ENCODE peak calls at places on chromosomes 7 and 10, in six cellular contexts. A is GM10248, H is H1, P is fibroblast of the aortic adventitia, T is fibroblast of mammary gland, E is lung. Y is an unnamed sample.

GRCh38 chr7:100801833-100802568 is 25.3 kb downstream of the EPHB4 start:
- DNase-seq in A (peak), H (peak), P (peak), T (peak), E (peak), Y (peak)

GRCh38 chr7:113113912-113114311 is 4.4 kb downstream of the SMIM30 start:
- DNase-seq in A (no peak), H (no peak), P (peak), T (peak), E (no peak), Y (peak)

GRCh38 chr7:98949336-98950044 is 71.2 kb downstream of the TRRAP start:
- DNase-seq in A (no peak), H (no peak), P (no peak), T (peak), E (no peak), Y (peak)

GRCh38 chr10:75922435-75922834 is 491.0 kb downstream of the LRMDA start:
- DNase-seq in A (no peak), H (no peak), P (peak), T (peak), E (no peak), Y (peak)

GRCh38 chr7:44063894-44064651 is 1.3 kb downstream of the PGAM2 start:
- DNase-seq in A (no peak), H (peak), P (no peak), T (no peak), E (no peak), Y (no peak)

GRCh38 chr7:80153446-80153845 is 18.8 kb downstream of the GNAI1 start:
- DNase-seq in A (no peak), H (no peak), P (no peak), T (peak), E (no peak), Y (peak)

GRCh38 chr7:101859411-101860106 is 42.1 kb downstream of the CUX1 start:
- DNase-seq in A (no peak), H (no peak), P (peak), T (peak), E (no peak), Y (peak)

GRCh38 chr10:14244147-14244546 is 86.6 kb downstream of the FRMD4A start:
- DNase-seq in A (no peak), H (peak), P (no peak), T (no peak), E (no peak), Y (no peak)

GRCh38 chr10:125106586-125106985 is 53.8 kb downstream of the CTBP2 start:
- DNase-seq in A (no peak), H (no peak), P (no peak), T (no peak), E (no peak), Y (no peak)

GRCh38 chr10:80580811-80581468 is 43.2 kb downstream of the SH2D4B start:
- DNase-seq in A (no peak), H (no peak), P (no peak), T (no peak), E (peak), Y (no peak)

GRCh38 chr7:151437866-151438516 is 1.9 kb downstream of the CRYGN start:
- DNase-seq in A (no peak), H (no peak), P (no peak), T (no peak), E (no peak), Y (no peak)
- TF ChIP-seq CTCF in A (no peak), H (no peak), P (no peak), T (no peak), E (no peak), Y (no peak)

GRCh38 chr7:28364082-28364481 is 48.2 kb upstream of the CREB5 start:
- DNase-seq in A (no peak), H (no peak), P (no peak), T (peak), E (no peak), Y (no peak)
- TF ChIP-seq CTCF in A (no peak), H (peak), P (peak), T (peak), E (no peak), Y (peak)

GRCh38 chr7:17548014-17548653 is 249.7 kb downstream of the AHR start:
- DNase-seq in A (no peak), H (no peak), P (no peak), T (no peak), E (no peak), Y (no peak)
- TF ChIP-seq CTCF in A (no peak), H (peak), P (no peak), T (no peak), E (no peak), Y (no peak)

GRCh38 chr10:52322941-52323340 is 8.9 kb downstream of the DKK1 start:
- DNase-seq in A (no peak), H (no peak), P (no peak), T (peak), E (no peak), Y (peak)
- TF ChIP-seq CTCF in A (no peak), H (no peak), P (no peak), T (no peak), E (no peak), Y (no peak)